ENCODE peak calls at places on chromosomes 11 and 22, in ten cellular contexts. X, H, U, W, I, V, N, R, Y and J are unnamed samples.

GRCh38 chr11:94876222-94876621 is 97.1 kb downstream of the CWC15 start:
- DNase-seq in X (no peak), H (no peak), U (no peak), W (no peak), I (no peak), V (no peak), N (no peak), R (no peak), Y (no peak), J (no peak)

GRCh38 chr22:18048441-18048898 is 24.1 kb upstream of the MICAL3 start:
- DNase-seq in X (no peak), H (no peak), U (no peak), W (no peak), I (no peak), V (peak; percentile 25), N (no peak), R (no peak), Y (peak; percentile 33), J (no peak)

GRCh38 chr11:11440149-11440548 is 87.1 kb upstream of the CSNK2A3 start:
- DNase-seq in X (no peak), H (no peak), U (no peak), W (no peak), I (no peak), V (no peak), N (no peak), R (no peak), Y (no peak), J (no peak)

GRCh38 chr11:1285876-1286275 is 23.6 kb downstream of the TOLLIP start:
- DNase-seq in X (no peak), H (no peak), U (no peak), W (no peak), I (no peak), V (no peak), N (no peak), R (no peak), Y (no peak), J (no peak)

GRCh38 chr22:35072939-35073338 is 7.0 kb downstream of the ISX start:
- DNase-seq in X (no peak), H (no peak), U (no peak), W (no peak), I (no peak), V (peak; percentile 2), N (no peak), R (no peak), Y (no peak), J (no peak)

GRCh38 chr11:66277475-66278391 is at the start of gene CNIH2:
- DNase-seq in X (no peak), H (peak; percentile 60), U (no peak), W (no peak), I (peak; percentile 66), V (no peak), N (peak; percentile 58), R (peak; percentile 37), Y (peak; percentile 56), J (no peak)

GRCh38 chr11:7462706-7463105 is 22.6 kb upstream of the OLFML1 start:
- DNase-seq in X (no peak), H (no peak), U (no peak), W (no peak), I (no peak), V (no peak), N (no peak), R (no peak), Y (no peak), J (no peak)

GRCh38 chr11:64569300-64569970 is 21.6 kb upstream of the SLC22A12 start:
- DNase-seq in X (no peak), H (no peak), U (no peak), W (no peak), I (no peak), V (no peak), N (no peak), R (no peak), Y (no peak), J (no peak)

GRCh38 chr11:43547900-43548381 is 132.6 kb upstream of the HSD17B12 start:
- DNase-seq in X (no peak), H (no peak), U (no peak), W (no peak), I (no peak), V (peak; percentile 15), N (peak; percentile 8), R (no peak), Y (peak; percentile 11), J (peak; percentile 54)

GRCh38 chr22:44782286-44782830 is 30.0 kb downstream of the ARHGAP8 start:
- DNase-seq in X (no peak), H (peak; percentile 31), U (no peak), W (no peak), I (no peak), V (peak; percentile 60), N (no peak), R (no peak), Y (no peak), J (no peak)

GRCh38 chr11:35629511-35629910 is 11.3 kb downstream of the FJX1 start:
- DNase-seq in X (no peak), H (no peak), U (no peak), W (no peak), I (no peak), V (no peak), N (no peak), R (no peak), Y (no peak), J (no peak)

GRCh38 chr22:48594016-48594756 is 1233.5 kb downstream of the BRD1 start:
- DNase-seq in X (no peak), H (peak; percentile 45), U (no peak), W (no peak), I (no peak), V (no peak), N (no peak), R (no peak), Y (no peak), J (no peak)

GRCh38 chr11:2779981-2780849 is 80.4 kb upstream of the KCNQ1OT1 start:
- DNase-seq in X (no peak), H (no peak), U (no peak), W (no peak), I (peak; percentile 3), V (no peak), N (peak; percentile 5), R (no peak), Y (peak; percentile 13), J (no peak)